ENCODE peak calls at places on chromosomes 13 and 19, in four cellular contexts. One of them, this sample, is unnamed.

GRCh38 chr19:1852294-1852646 is 4.0 kb upstream of the REXO1 start:
- DNase-seq in choroid plexus epithelial cell: no peak
- DNase-seq in lower leg skin: no peak
- DNase-seq in Panc1: no peak
- DNase-seq in this sample: no peak

GRCh38 chr13:113667771-113668490 is 912 bp downstream of the GRK1 start:
- DNase-seq in choroid plexus epithelial cell: no peak
- DNase-seq in lower leg skin: peak
- DNase-seq in Panc1: no peak
- DNase-seq in this sample: peak

GRCh38 chr13:24777171-24777570 is 13.2 kb downstream of the RNF17 start:
- DNase-seq in choroid plexus epithelial cell: no peak
- DNase-seq in lower leg skin: no peak
- DNase-seq in Panc1: no peak
- DNase-seq in this sample: no peak

GRCh38 chr19:53966931-53967330 is 4.2 kb downstream of the CACNG8 start:
- DNase-seq in choroid plexus epithelial cell: no peak
- DNase-seq in lower leg skin: no peak
- DNase-seq in Panc1: no peak
- DNase-seq in this sample: no peak

GRCh38 chr19:45496349-45496953 is 396 bp downstream of the RTN2 start:
- DNase-seq in choroid plexus epithelial cell: no peak
- DNase-seq in lower leg skin: peak
- DNase-seq in Panc1: no peak
- DNase-seq in this sample: peak

GRCh38 chr19:1945899-1946298 is 4.9 kb downstream of the CSNK1G2 start:
- DNase-seq in choroid plexus epithelial cell: peak
- DNase-seq in lower leg skin: peak
- DNase-seq in Panc1: no peak
- DNase-seq in this sample: peak

GRCh38 chr19:38691938-38692457 is 44.5 kb downstream of the ACTN4 start:
- DNase-seq in choroid plexus epithelial cell: peak
- DNase-seq in lower leg skin: no peak
- DNase-seq in Panc1: peak
- DNase-seq in this sample: peak

GRCh38 chr13:67574320-67575233 is 344.4 kb upstream of the PCDH9 start:
- DNase-seq in choroid plexus epithelial cell: peak
- DNase-seq in lower leg skin: no peak
- DNase-seq in Panc1: no peak
- DNase-seq in this sample: no peak

GRCh38 chr13:68905186-68905585 is 1202.4 kb upstream of the ATXN8OS start:
- DNase-seq in choroid plexus epithelial cell: no peak
- DNase-seq in lower leg skin: no peak
- DNase-seq in Panc1: no peak
- DNase-seq in this sample: no peak

GRCh38 chr19:7482584-7483439 is 6.0 kb downstream of the PEX11G start:
- DNase-seq in choroid plexus epithelial cell: no peak
- DNase-seq in lower leg skin: peak
- DNase-seq in Panc1: no peak
- DNase-seq in this sample: no peak

GRCh38 chr13:29849731-29850212 is 645 bp downstream of the UBL3 start:
- DNase-seq in choroid plexus epithelial cell: peak
- DNase-seq in lower leg skin: peak
- DNase-seq in Panc1: no peak
- DNase-seq in this sample: peak

GRCh38 chr13:103515410-103515809 is 449.2 kb upstream of the SLC10A2 start:
- DNase-seq in choroid plexus epithelial cell: no peak
- DNase-seq in lower leg skin: no peak
- DNase-seq in Panc1: no peak
- DNase-seq in this sample: no peak

GRCh38 chr19:3162418-3163229 is 15.9 kb upstream of the S1PR4 start:
- DNase-seq in choroid plexus epithelial cell: peak
- DNase-seq in lower leg skin: no peak
- DNase-seq in Panc1: no peak
- DNase-seq in this sample: no peak

GRCh38 chr19:45568732-45569131 is 15.9 kb downstream of the OPA3 start:
- DNase-seq in choroid plexus epithelial cell: peak
- DNase-seq in lower leg skin: no peak
- DNase-seq in Panc1: no peak
- DNase-seq in this sample: no peak

GRCh38 chr19:5489511-5489910 is 34.3 kb downstream of the ZNRF4 start:
- DNase-seq in choroid plexus epithelial cell: no peak
- DNase-seq in lower leg skin: no peak
- DNase-seq in Panc1: no peak
- DNase-seq in this sample: no peak

GRCh38 chr13:67238277-67238859 is 8.2 kb upstream of the PCDH9 start:
- DNase-seq in choroid plexus epithelial cell: peak
- DNase-seq in lower leg skin: no peak
- DNase-seq in Panc1: no peak
- DNase-seq in this sample: no peak

GRCh38 chr13:49057176-49057575 is 81.5 kb downstream of the FNDC3A start:
- DNase-seq in choroid plexus epithelial cell: no peak
- DNase-seq in lower leg skin: no peak
- DNase-seq in Panc1: no peak
- DNase-seq in this sample: no peak

GRCh38 chr13:25018729-25019115 is 77.2 kb upstream of the PABPC3 start:
- DNase-seq in choroid plexus epithelial cell: no peak
- DNase-seq in lower leg skin: no peak
- DNase-seq in Panc1: no peak
- DNase-seq in this sample: no peak

GRCh38 chr13:26719356-26719945 is 41.1 kb downstream of the GPR12 start:
- DNase-seq in choroid plexus epithelial cell: peak
- DNase-seq in lower leg skin: no peak
- DNase-seq in Panc1: no peak
- DNase-seq in this sample: no peak

GRCh38 chr19:53961523-53962345 is 1.0 kb upstream of the CACNG8 start:
- DNase-seq in choroid plexus epithelial cell: peak
- DNase-seq in lower leg skin: no peak
- DNase-seq in Panc1: no peak
- DNase-seq in this sample: no peak

DNA sequence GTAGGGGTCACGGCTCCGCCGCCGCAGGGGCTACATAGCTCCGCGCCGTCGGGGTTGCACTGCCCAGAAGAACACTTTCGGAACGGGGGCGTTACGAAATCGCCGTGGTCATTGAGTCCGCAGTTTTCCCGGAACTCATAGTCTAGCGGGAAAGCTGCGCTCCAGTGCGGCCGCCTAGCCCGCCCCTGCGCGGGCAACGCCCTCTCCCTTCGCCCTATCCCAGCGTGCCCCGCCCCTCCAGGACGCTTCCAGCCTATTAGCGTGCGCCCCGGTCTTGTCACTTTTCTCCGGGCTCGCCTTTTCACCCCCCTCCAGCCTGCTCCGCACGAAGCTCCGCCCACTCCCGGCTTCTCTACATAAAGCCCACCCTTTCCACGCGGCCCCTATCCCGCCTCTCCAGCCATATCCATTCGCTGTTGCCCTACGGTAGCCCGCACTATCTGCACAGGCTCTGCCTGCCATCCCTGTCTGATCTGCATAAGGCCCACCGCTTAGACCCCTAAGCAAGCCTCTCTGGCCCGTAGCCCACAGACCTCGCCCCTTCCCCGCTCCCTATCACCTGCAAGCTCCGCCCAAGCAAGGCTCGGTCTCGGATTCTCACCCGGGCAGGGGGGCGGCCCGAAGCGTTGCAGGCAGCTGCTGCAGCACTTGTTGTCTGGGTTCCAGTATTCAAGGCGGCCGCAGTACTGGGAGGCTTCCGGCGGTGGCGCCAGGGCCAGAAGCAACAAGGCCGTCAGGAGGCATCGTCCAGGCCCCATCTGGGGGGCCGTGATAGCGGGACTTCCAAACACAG is 1.6 kb downstream of the IGFLR1 start:
- DNase-seq in choroid plexus epithelial cell: peak
- DNase-seq in lower leg skin: peak
- DNase-seq in Panc1: peak
- DNase-seq in this sample: peak
- TF ChIP-seq CTCF in choroid plexus epithelial cell: peak
- TF ChIP-seq CTCF in lower leg skin: peak
- TF ChIP-seq CTCF in Panc1: no peak
- TF ChIP-seq CTCF in this sample: no peak

GRCh38 chr19:17327654-17328516 is 6.8 kb downstream of the ANO8 start:
- DNase-seq in choroid plexus epithelial cell: peak
- DNase-seq in lower leg skin: no peak
- DNase-seq in Panc1: no peak
- DNase-seq in this sample: peak
- TF ChIP-seq CTCF in choroid plexus epithelial cell: peak
- TF ChIP-seq CTCF in lower leg skin: no peak
- TF ChIP-seq CTCF in Panc1: no peak
- TF ChIP-seq CTCF in this sample: peak

DNA sequence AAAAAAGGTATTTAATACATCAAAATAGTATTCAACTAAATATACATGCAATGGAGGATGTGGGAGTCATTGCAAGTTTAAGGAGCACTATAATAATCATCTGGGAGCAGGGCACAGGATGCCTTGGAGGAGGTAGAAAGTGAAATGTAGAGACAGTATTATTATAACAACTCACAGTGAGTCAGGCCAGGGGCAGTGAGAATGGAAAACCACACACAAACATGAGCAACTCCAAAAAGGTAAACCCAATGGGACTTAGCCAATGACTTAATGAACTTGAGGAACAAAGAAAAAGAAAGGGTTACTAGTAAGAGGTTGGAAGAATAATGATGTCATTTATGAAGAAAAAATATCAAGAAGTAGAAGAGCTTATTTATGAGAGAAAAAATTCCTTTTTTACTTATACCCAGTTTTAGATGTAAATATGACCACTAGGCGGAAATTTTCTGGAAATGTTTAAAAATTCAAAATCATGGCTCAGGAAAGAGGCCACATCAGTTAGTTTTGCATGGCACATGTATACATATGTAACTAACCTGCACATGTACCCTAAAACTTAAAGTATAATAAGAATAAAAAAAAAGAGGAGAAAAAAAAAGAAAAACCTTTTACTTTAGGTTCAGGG is 389.3 kb downstream of the SUCLA2 start:
- DNase-seq in choroid plexus epithelial cell: no peak
- DNase-seq in lower leg skin: no peak
- DNase-seq in Panc1: no peak
- DNase-seq in this sample: no peak
- TF ChIP-seq CTCF in choroid plexus epithelial cell: no peak
- TF ChIP-seq CTCF in lower leg skin: no peak
- TF ChIP-seq CTCF in Panc1: no peak
- TF ChIP-seq CTCF in this sample: no peak

DNA sequence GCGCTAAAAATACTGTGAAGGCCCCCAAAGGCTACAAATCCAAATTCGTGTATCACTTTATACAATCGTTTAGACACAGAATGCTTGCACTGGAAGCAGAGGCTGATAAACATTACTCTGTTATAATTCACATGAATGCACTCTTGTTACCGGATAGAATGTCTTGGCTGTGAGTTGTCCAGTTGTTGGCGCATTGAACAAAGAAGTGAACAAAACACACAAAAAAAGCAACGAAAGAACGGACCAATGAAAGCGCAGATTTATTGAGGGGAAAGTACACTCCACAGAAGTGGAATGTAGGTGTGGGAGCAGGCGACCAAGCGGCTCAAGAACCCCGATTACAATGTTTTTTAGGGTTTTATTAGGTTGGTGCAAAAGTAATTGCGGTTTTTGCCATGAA is 529 bp upstream of the ZNF418 start:
- DNase-seq in choroid plexus epithelial cell: no peak
- DNase-seq in lower leg skin: no peak
- DNase-seq in Panc1: no peak
- DNase-seq in this sample: no peak
- TF ChIP-seq CTCF in choroid plexus epithelial cell: no peak
- TF ChIP-seq CTCF in lower leg skin: no peak
- TF ChIP-seq CTCF in Panc1: no peak
- TF ChIP-seq CTCF in this sample: no peak

GRCh38 chr19:18252370-18252717 is 21.9 kb downstream of the IQCN start:
- DNase-seq in choroid plexus epithelial cell: no peak
- DNase-seq in lower leg skin: no peak
- DNase-seq in Panc1: no peak
- DNase-seq in this sample: no peak

GRCh38 chr19:18257503-18258470 is 16.5 kb downstream of the IQCN start:
- DNase-seq in choroid plexus epithelial cell: no peak
- DNase-seq in lower leg skin: no peak
- DNase-seq in Panc1: no peak
- DNase-seq in this sample: peak

GRCh38 chr19:18253716-18254115 is 20.5 kb downstream of the IQCN start:
- DNase-seq in choroid plexus epithelial cell: no peak
- DNase-seq in lower leg skin: no peak
- DNase-seq in Panc1: no peak
- DNase-seq in this sample: no peak

GRCh38 chr19:18253130-18253529 is 21.1 kb downstream of the IQCN start:
- DNase-seq in choroid plexus epithelial cell: no peak
- DNase-seq in lower leg skin: no peak
- DNase-seq in Panc1: no peak
- DNase-seq in this sample: no peak

DNA sequence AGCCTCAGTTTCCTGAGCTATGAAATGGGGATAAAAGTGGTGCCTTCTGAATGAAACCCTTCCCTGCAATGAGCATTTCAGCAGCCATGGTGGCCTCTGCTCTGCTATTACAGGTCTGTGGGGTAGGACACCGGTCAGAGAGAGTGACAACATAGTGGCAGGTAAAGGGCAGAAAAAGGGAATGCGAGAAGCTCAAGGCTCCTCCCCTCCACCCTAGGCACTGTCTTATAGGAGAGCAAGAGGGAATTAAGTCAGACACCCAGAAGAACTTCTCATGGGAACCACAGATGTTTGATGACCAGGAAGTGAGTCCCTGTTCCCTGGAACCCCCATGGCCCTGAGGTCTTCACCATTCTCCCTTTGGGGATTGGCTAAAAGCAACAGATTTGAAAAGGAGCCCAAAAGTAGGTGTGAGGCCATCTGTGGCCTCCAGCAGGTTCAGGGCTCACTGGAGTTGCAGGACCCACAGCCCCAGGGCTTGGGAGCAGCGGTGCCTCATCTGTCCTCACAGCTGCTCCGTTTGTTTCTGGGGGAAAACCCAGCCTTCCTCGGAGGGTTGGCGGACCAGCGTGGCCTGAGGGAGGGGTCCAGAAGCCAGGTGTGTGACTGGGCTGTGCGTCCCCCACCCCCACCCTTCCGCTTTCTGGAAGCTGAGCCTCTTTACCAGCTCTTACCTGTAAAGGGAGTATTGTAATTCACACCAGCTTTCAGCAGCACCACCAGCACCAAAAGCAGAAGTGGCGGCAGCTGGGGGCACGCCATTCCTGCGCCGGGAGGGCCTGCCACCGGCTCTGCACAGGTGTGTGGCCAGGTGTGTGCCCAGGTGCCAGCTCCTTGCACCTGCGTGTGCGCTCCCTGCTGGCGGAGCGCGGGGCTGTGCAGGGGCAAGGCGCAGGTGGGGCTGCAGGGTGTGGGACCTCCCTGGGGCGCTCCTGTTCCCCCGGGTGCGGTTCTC is 19.4 kb downstream of the IQCN start:
- DNase-seq in choroid plexus epithelial cell: no peak
- DNase-seq in lower leg skin: no peak
- DNase-seq in Panc1: no peak
- DNase-seq in this sample: no peak
- TF ChIP-seq CTCF in choroid plexus epithelial cell: no peak
- TF ChIP-seq CTCF in lower leg skin: no peak
- TF ChIP-seq CTCF in Panc1: no peak
- TF ChIP-seq CTCF in this sample: no peak

This sample was measured in uterus.